ENCODE peak calls at places on chromosome 4, in seven cellular contexts. L is T-helper 17 cell, J is fibroblast of mammary gland, M is amniotic stem cell, T is kidney tubule cell, O is mesendoderm, P is upper lobe of right lung. Z is an unnamed sample.

GRCh38 chr4:145840801-145841200 is 97.8 kb downstream of the ZNF827 start:
- DNase-seq in J (no peak), T (no peak), O (no peak), M (no peak), P (no peak), L (no peak), Z (no peak)

GRCh38 chr4:145511913-145512522 is 30.4 kb downstream of the SMAD1 start:
- DNase-seq in O (peak; percentile 59), P (no peak), J (peak; percentile 52), L (no peak), M (no peak), T (peak; percentile 26), Z (peak; percentile 51)

GRCh38 chr4:153603258-153603657 is 80.8 kb upstream of the TLR2 start:
- DNase-seq in O (no peak), M (no peak), T (no peak), J (no peak), P (no peak), L (no peak), Z (no peak)

GRCh38 chr4:95980877-95981360 is 141.0 kb downstream of the PDHA2 start:
- DNase-seq in M (no peak), L (no peak), J (no peak), T (no peak), O (no peak), P (no peak), Z (peak; percentile 9)

GRCh38 chr4:1407657-1408333 is 1.6 kb upstream of the NKX1-1 start:
- DNase-seq in O (no peak), J (no peak), L (no peak), P (peak; percentile 36), M (no peak), T (no peak), Z (no peak)

GRCh38 chr4:121900132-121900983 is 30.1 kb upstream of the BBS7 start:
- DNase-seq in J (peak; percentile 64), P (no peak), O (peak; percentile 90), L (peak; percentile 40), T (peak; percentile 59), M (peak; percentile 10), Z (peak; percentile 81)

GRCh38 chr4:66574145-66574978 is 904.1 kb upstream of the EPHA5 start:
- DNase-seq in O (no peak), L (no peak), M (no peak), P (no peak), T (peak; percentile 41), J (peak; percentile 75), Z (no peak)

GRCh38 chr4:67500373-67500772 is 44.9 kb downstream of the CENPC start:
- DNase-seq in O (no peak), T (no peak), M (no peak), J (no peak), L (no peak), P (no peak), Z (no peak)

GRCh38 chr4:2352171-2352570 is 66.3 kb downstream of the ZFYVE28 start:
- DNase-seq in M (no peak), L (no peak), O (no peak), P (peak; percentile 42), T (no peak), J (no peak), Z (no peak)

GRCh38 chr4:61950625-61951024 is 750.5 kb downstream of the ADGRL3 start:
- DNase-seq in P (no peak), T (no peak), J (no peak), O (peak; percentile 44), M (no peak), L (no peak), Z (no peak)

GRCh38 chr4:10704050-10704810 is 19.7 kb upstream of the CLNK start:
- DNase-seq in T (no peak), P (no peak), J (peak; percentile 21), L (no peak), O (no peak), M (no peak), Z (no peak)

GRCh38 chr4:78068481-78068880 is 11.4 kb downstream of the FRAS1 start:
- DNase-seq in M (no peak), J (no peak), O (no peak), P (no peak), L (no peak), T (no peak), Z (no peak)

GRCh38 chr4:8267077-8267476 is 2.5 kb upstream of the HTRA3 start:
- DNase-seq in J (peak; percentile 62), P (peak; percentile 88), O (peak; percentile 65), T (peak; percentile 51), L (no peak), M (no peak), Z (peak; percentile 66)

GRCh38 chr4:46992338-46992737 is 1.0 kb downstream of the GABRA4 start:
- DNase-seq in M (no peak), O (no peak), P (no peak), L (no peak), J (no peak), T (no peak), Z (no peak)

Z was measured in OCI-M1.